ENCODE peak calls at places on chromosomes 11 and 22, in five cellular contexts. N is A549, D is tibial nerve, B is NB4, R is suprapubic skin. U is an unnamed sample.

GRCh38 chr11:84899134-84899533 is 728.0 kb downstream of the DLG2 start:
- DNase-seq in B (no peak), D (no peak), N (no peak), R (no peak), U (no peak)

GRCh38 chr11:35412285-35412684 is 7.1 kb downstream of the SLC1A2 start:
- DNase-seq in D (no peak), R (no peak), B (peak; percentile 4), N (peak; percentile 43), U (no peak)

GRCh38 chr11:113014262-113014661 is 53.0 kb downstream of the NCAM1 start:
- DNase-seq in R (no peak), N (no peak), D (no peak), B (peak; percentile 3), U (no peak)

GRCh38 chr11:29125621-29126020 is 891.2 kb downstream of the KCNA4 start:
- DNase-seq in N (no peak), D (no peak), B (no peak), R (no peak), U (no peak)

GRCh38 chr22:40409613-40410113 is 39.3 kb downstream of the SGSM3 start:
- DNase-seq in R (peak; percentile 54), N (no peak), B (no peak), D (no peak), U (no peak)

GRCh38 chr11:116990061-116990473 is 108.2 kb downstream of the SIK3 start:
- DNase-seq in D (no peak), B (no peak), R (no peak), N (no peak), U (no peak)

GRCh38 chr11:79076526-79077115 is 364.2 kb downstream of the TENM4 start:
- DNase-seq in B (peak; percentile 49), N (peak; percentile 35), D (peak; percentile 30), R (no peak), U (peak; percentile 25)

GRCh38 chr22:27669798-27670599 is 131.6 kb downstream of the MN1 start:
- DNase-seq in D (no peak), R (no peak), N (no peak), B (peak; percentile 56), U (peak; percentile 61)

GRCh38 chr22:20511578-20512259 is 4.3 kb downstream of the MED15 start:
- DNase-seq in R (no peak), D (no peak), N (no peak), B (no peak), U (no peak)

DNA sequence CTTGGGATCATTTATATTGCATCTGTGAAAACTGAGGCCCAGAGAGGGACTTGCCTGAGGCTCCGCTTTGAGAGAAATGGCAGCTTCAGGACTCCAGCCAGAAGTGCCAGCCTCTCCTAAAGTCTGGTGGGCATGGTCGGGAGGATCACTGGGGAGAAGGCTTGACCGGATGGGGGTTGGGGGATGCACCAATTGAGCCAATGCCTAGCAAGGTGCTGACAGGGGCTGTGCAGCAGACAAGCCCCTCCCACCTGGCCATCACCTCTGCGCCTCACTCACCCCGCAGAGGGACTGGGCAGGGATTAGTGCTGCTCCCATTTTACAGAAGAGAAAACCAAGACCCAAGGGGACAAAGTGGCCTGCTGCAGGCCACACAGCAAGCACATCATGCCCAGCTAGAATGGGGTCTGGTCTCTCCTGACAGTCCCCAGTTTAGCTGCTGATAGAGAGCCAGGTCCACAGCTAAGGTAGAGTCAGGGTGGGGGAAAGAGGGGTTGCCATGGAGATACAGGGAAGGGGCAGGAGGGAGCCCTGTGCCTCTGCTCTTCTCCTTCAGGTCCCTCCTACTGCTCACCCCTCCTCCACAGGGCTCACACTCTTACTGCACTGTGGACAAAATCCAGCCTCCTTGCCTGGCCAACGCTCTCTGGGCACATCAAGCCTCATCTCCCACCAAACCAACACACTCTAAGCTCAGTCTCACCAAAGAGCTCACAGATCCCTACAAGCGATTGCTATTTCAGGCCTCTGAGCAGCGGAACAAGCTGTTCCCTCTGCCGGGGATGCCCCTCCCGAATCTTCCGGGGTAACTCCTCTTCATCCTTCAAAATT is 29.5 kb downstream of the TEF start:
- DNase-seq in D (no peak), N (no peak), B (no peak), R (no peak), U (no peak)
- TF ChIP-seq POLR2A in D (peak; percentile 57), N (no peak), B (no peak), R (no peak), U (no peak)

GRCh38 chr11:16605971-16606783 is 132.3 kb upstream of the C11orf58 start:
- DNase-seq in B (peak; percentile 80), N (peak; percentile 79), D (peak; percentile 91), R (peak; percentile 89), U (peak; percentile 89)
- TF ChIP-seq POLR2A in B (no peak), N (no peak), D (peak; percentile 78), R (no peak), U (peak; percentile 58)

GRCh38 chr11:57777969-57778317 is 16.3 kb downstream of the CTNND1 start:
- DNase-seq in N (peak; percentile 41), R (no peak), B (no peak), D (no peak), U (no peak)

GRCh38 chr11:57778318-57779037 is 16.9 kb downstream of the CTNND1 start:
- DNase-seq in R (peak; percentile 95), B (peak; percentile 81), N (peak; percentile 88), D (peak; percentile 86), U (no peak)

GRCh38 chr11:57779275-57779674 is 17.7 kb downstream of the CTNND1 start:
- DNase-seq in R (no peak), B (no peak), D (no peak), N (peak; percentile 41), U (no peak)

GRCh38 chr11:57785072-57785471 is 23.5 kb downstream of the CTNND1 start:
- DNase-seq in N (no peak), R (no peak), B (no peak), D (no peak), U (no peak)

GRCh38 chr11:57781529-57781943 is 19.9 kb downstream of the CTNND1 start:
- DNase-seq in D (no peak), N (no peak), R (no peak), B (no peak), U (peak; percentile 27)
- TF ChIP-seq POLR2A in D (no peak), N (no peak), R (no peak), B (no peak), U (no peak)

GRCh38 chr22:30340911-30341685 is 14.4 kb upstream of the TBC1D10A start:
- DNase-seq in B (no peak), R (no peak), D (peak; percentile 60), N (no peak), U (no peak)
- TF ChIP-seq POLR2A in B (no peak), R (no peak), D (no peak), N (no peak), U (no peak)

GRCh38 chr11:14892036-14892556 is at the start of gene CYP2R1:
- DNase-seq in N (peak; percentile 99), B (peak; percentile 98), R (peak; percentile 97), D (peak; percentile 85), U (peak; percentile 97)
- TF ChIP-seq POLR2A in N (peak; percentile 66), B (no peak), R (no peak), D (peak; percentile 56), U (no peak)

DNA sequence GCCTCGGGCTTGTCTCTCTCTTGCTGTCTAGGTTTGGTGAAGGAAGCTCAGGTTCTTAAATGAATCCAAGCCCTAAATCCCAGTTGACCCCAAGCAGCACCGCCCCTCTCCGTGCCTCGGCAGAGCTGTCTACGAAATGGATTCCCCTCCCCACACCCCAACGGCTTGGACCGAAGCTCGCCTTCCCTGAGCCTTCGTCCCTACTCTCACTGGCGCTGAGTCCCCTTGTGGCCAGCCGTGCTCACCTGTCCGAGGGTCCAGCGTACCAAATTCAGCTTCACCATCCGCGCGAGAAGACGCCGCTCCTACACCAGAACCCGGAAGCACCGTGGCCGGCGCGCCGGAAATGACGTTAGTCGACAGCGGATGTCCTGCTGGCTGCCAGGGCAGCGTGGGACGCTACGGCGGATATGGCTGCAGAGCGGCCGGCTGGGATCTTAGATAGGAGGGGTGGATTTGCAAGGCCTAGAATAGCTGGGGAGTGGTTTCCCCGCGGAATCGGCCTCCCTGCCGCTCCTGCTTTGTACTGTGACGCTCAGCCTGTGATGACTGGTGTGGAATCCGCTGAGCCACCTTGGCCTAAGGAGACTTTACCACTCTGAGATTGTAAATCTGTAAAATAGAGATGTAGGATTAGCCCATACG is at the start of gene TFIP11:
- DNase-seq in B (peak; percentile 92), R (peak; percentile 97), N (peak; percentile 89), D (peak; percentile 90), U (peak; percentile 99)
- TF ChIP-seq POLR2A in B (peak; percentile 66), R (no peak), N (peak; percentile 76), D (peak; percentile 53), U (peak; percentile 88)

DNA sequence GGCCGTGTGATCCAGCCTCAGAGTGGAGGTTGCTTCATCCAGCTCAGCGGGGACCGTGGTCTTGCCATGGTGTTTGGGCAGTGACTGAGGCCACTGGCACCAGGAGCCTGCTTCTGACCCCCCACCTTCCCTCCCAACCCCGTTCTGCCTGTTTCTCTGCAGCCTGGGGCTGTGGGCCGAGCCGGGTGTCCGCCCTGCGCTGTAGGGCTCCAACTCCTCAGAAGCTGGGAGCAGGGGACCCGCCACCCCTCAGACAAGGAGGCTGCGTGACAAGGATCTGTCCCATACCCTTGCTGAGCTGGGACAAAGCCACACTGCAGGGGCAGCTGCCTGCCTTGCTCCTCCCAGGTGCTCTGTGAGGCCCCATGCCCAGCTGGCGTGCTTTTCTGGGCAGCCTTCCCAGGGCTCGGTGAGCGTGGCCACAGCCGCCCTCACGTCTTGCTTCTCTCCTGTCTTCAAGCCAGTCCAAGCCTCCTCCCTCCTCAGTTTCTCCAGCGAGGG is 11.7 kb upstream of the ARFGAP3 start:
- DNase-seq in N (no peak), B (no peak), R (no peak), D (no peak), U (no peak)
- TF ChIP-seq POLR2A in N (no peak), B (no peak), R (no peak), D (no peak), U (no peak)

U was measured in erythroblast.